ENCODE peak calls at places on chromosomes 13 and 19, in four cellular contexts. V, K, R and C are unnamed samples.

GRCh38 chr19:18649371-18650047 is 12.7 kb downstream of the KLHL26 start:
- DNase-seq in R (no peak), K (peak; percentile 70), V (no peak), C (peak; percentile 91)

GRCh38 chr19:19657397-19657783 is 6.1 kb downstream of the ATP13A1 start:
- DNase-seq in R (no peak), V (no peak), K (no peak), C (no peak)

GRCh38 chr19:47284324-47284899 is 9.7 kb downstream of the INAFM1 start:
- DNase-seq in K (peak; percentile 68), V (peak; percentile 69), R (no peak), C (no peak)

GRCh38 chr13:34959489-34959888 is 17.4 kb downstream of the NBEA start:
- DNase-seq in K (no peak), V (no peak), R (no peak), C (no peak)

GRCh38 chr19:24072720-24073119 is 14.3 kb upstream of the ZNF254 start:
- DNase-seq in R (no peak), V (no peak), K (no peak), C (no peak)

GRCh38 chr19:46017095-46017429 is 5.8 kb downstream of the PGLYRP1 start:
- DNase-seq in K (no peak), V (no peak), R (no peak), C (no peak)

GRCh38 chr19:1223018-1223855 is 14.6 kb downstream of the CBARP start:
- DNase-seq in K (peak; percentile 42), V (no peak), R (no peak), C (no peak)

GRCh38 chr19:51480590-51480989 is 2.3 kb downstream of the CEACAM18 start:
- DNase-seq in R (no peak), V (no peak), K (no peak), C (no peak)

GRCh38 chr19:22784051-22784450 is at the start of gene ZNF99:
- DNase-seq in R (no peak), K (no peak), V (no peak), C (peak; percentile 89)

GRCh38 chr19:51712461-51713081 is 11.2 kb downstream of the HAS1 start:
- DNase-seq in K (peak; percentile 35), R (no peak), V (no peak), C (no peak)

GRCh38 chr13:28136916-28137315 is 1.4 kb upstream of the PAN3 start:
- DNase-seq in K (no peak), V (no peak), R (no peak), C (no peak)

GRCh38 chr19:48308695-48309586 is 16.4 kb upstream of the EMP3 start:
- DNase-seq in K (no peak), V (no peak), R (no peak), C (no peak)

GRCh38 chr13:30181856-30182651 is 125.3 kb downstream of the KATNAL1 start:
- DNase-seq in K (no peak), R (no peak), V (no peak), C (no peak)

GRCh38 chr13:107457686-107458085 is 757.6 kb downstream of the LIG4 start:
- DNase-seq in R (no peak), V (no peak), K (no peak), C (no peak)

GRCh38 chr13:104006625-104007061 is 940.4 kb upstream of the SLC10A2 start:
- DNase-seq in K (peak; percentile 50), R (no peak), V (no peak), C (no peak)

GRCh38 chr13:113337556-113337955 is 26.4 kb downstream of the GRTP1 start:
- DNase-seq in K (no peak), V (no peak), R (no peak), C (no peak)

GRCh38 chr13:98577823-98578285 is 947 bp upstream of the STK24 start:
- DNase-seq in K (no peak), R (no peak), V (peak; percentile 18), C (no peak)

GRCh38 chr13:21986602-21987001 is 315.7 kb downstream of the FGF9 start:
- DNase-seq in K (peak; percentile 23), R (no peak), V (no peak), C (peak; percentile 73)

GRCh38 chr13:111368091-111368490 is 47.6 kb downstream of the TEX29 start:
- DNase-seq in K (no peak), R (no peak), V (no peak), C (no peak)

GRCh38 chr19:3108775-3109174 is 14.6 kb downstream of the GNA11 start:
- DNase-seq in V (peak; percentile 56), R (peak; percentile 75), K (peak; percentile 50), C (peak; percentile 61)

GRCh38 chr19:42115219-42115618 is 17.0 kb downstream of the POU2F2 start:
- DNase-seq in R (no peak), V (no peak), K (peak; percentile 68), C (no peak)

GRCh38 chr13:41562083-41562482 is 104.7 kb downstream of the RGCC start:
- DNase-seq in K (peak; percentile 92), R (no peak), V (no peak), C (peak; percentile 93)

GRCh38 chr13:80473695-80474094 is 132.8 kb upstream of the SPRY2 start:
- DNase-seq in V (no peak), R (no peak), K (peak; percentile 18), C (no peak)

GRCh38 chr19:29529646-29530548 is 4.1 kb downstream of the VSTM2B start:
- DNase-seq in R (no peak), V (peak; percentile 54), K (no peak), C (no peak)

GRCh38 chr19:34096020-34096915 is 76.0 kb upstream of the LSM14A start:
- DNase-seq in K (peak; percentile 50), R (no peak), V (peak; percentile 53), C (no peak)